ENCODE peak calls at places on chromosome 20, in seven cellular contexts. N is AG04450; M is fibroblast of the aortic adventitia; T is AG09319; E is IMR-90; F is CD8-positive, alpha-beta T cell; G is LNCaP clone FGC. D is an unnamed sample.

GRCh38 chr20:44961868-44962267 is 1.7 kb upstream of the TOMM34 start:
- DNase-seq in N (no peak), M (peak; percentile 33), T (no peak), E (peak; percentile 77), F (no peak), G (no peak), D (no peak)

GRCh38 chr20:32390999-32391398 is 32.9 kb downstream of the ASXL1 start:
- DNase-seq in N (no peak), M (no peak), T (no peak), E (peak; percentile 39), F (no peak), G (peak; percentile 25), D (no peak)

GRCh38 chr20:53215166-53215565 is 243.0 kb downstream of the TSHZ2 start:
- DNase-seq in N (no peak), M (no peak), T (no peak), E (no peak), F (no peak), G (no peak), D (no peak)

GRCh38 chr20:4171538-4172116 is 156.3 kb upstream of the RNF24 start:
- DNase-seq in N (no peak), M (peak; percentile 13), T (no peak), E (peak; percentile 21), F (no peak), G (no peak), D (no peak)

GRCh38 chr20:33915726-33916331 is 77.9 kb upstream of the RALY start:
- DNase-seq in N (no peak), M (no peak), T (no peak), E (no peak), F (peak; percentile 70), G (no peak), D (no peak)

GRCh38 chr20:62742979-62743776 is 34.5 kb downstream of the NTSR1 start:
- DNase-seq in N (no peak), M (no peak), T (no peak), E (no peak), F (no peak), G (no peak), D (no peak)

GRCh38 chr20:23022849-23023248 is 12.3 kb upstream of the SSTR4 start:
- DNase-seq in N (no peak), M (peak; percentile 62), T (no peak), E (no peak), F (no peak), G (no peak), D (no peak)

GRCh38 chr20:9071976-9072726 is 3.3 kb downstream of the PLCB4 start:
- DNase-seq in N (no peak), M (no peak), T (no peak), E (peak; percentile 43), F (no peak), G (no peak), D (no peak)

GRCh38 chr20:4521170-4521968 is 200.3 kb upstream of the PRND start:
- DNase-seq in N (no peak), M (no peak), T (no peak), E (no peak), F (no peak), G (no peak), D (no peak)

GRCh38 chr20:22686097-22686496 is 101.7 kb upstream of the FOXA2 start:
- DNase-seq in N (peak; percentile 6), M (peak; percentile 63), T (peak; percentile 18), E (peak; percentile 61), F (no peak), G (no peak), D (peak; percentile 8)

GRCh38 chr20:24698706-24699206 is 229.3 kb downstream of the SYNDIG1 start:
- DNase-seq in N (no peak), M (no peak), T (no peak), E (no peak), F (no peak), G (no peak), D (no peak)

GRCh38 chr20:7723284-7723683 is 217.0 kb downstream of the HAO1 start:
- DNase-seq in N (no peak), M (peak; percentile 93), T (no peak), E (no peak), F (no peak), G (no peak), D (no peak)

GRCh38 chr20:58251979-58252591 is 23.6 kb upstream of the ANKRD60 start:
- DNase-seq in N (peak; percentile 74), M (peak; percentile 81), T (peak; percentile 59), E (peak; percentile 96), F (no peak), G (peak; percentile 56), D (peak; percentile 59)

GRCh38 chr20:41697861-41698559 is 79.8 kb upstream of the CHD6 start:
- DNase-seq in N (no peak), M (peak; percentile 62), T (no peak), E (peak; percentile 37), F (no peak), G (no peak), D (no peak)

GRCh38 chr20:61718361-61718760 is 347.3 kb downstream of the TAF4 start:
- DNase-seq in N (no peak), M (no peak), T (no peak), E (no peak), F (no peak), G (no peak), D (no peak)

GRCh38 chr20:49699200-49699992 is 14.3 kb downstream of the B4GALT5 start:
- DNase-seq in N (no peak), M (peak; percentile 71), T (no peak), E (peak; percentile 67), F (no peak), G (no peak), D (peak; percentile 34)

GRCh38 chr20:50187403-50188051 is 3.1 kb upstream of the CEBPB start:
- DNase-seq in N (no peak), M (peak; percentile 48), T (no peak), E (peak; percentile 59), F (no peak), G (no peak), D (no peak)

GRCh38 chr20:5128886-5129285 is 2.1 kb downstream of the CDS2 start:
- DNase-seq in N (no peak), M (no peak), T (no peak), E (no peak), F (no peak), G (no peak), D (no peak)

GRCh38 chr20:52959125-52959524 is 13.0 kb upstream of the TSHZ2 start:
- DNase-seq in N (no peak), M (no peak), T (no peak), E (no peak), F (no peak), G (no peak), D (no peak)

GRCh38 chr20:49630396-49630951 is 62.5 kb upstream of the PTGIS start:
- DNase-seq in N (no peak), M (no peak), T (no peak), E (no peak), F (no peak), G (no peak), D (no peak)

GRCh38 chr20:57877131-57877784 is 167.4 kb upstream of the PMEPA1 start:
- DNase-seq in N (no peak), M (no peak), T (no peak), E (no peak), F (peak; percentile 19), G (no peak), D (no peak)

GRCh38 chr20:34083137-34083536 is 28.9 kb downstream of the EIF2S2 start:
- DNase-seq in N (peak; percentile 61), M (peak; percentile 99), T (peak; percentile 87), E (peak; percentile 86), F (no peak), G (peak; percentile 85), D (peak; percentile 84)

GRCh38 chr20:611047-611842 is 1.1 kb upstream of the TCF15 start:
- DNase-seq in N (no peak), M (no peak), T (no peak), E (no peak), F (no peak), G (no peak), D (no peak)

GRCh38 chr20:15107952-15108351 is 770.5 kb upstream of the FLRT3 start:
- DNase-seq in N (no peak), M (no peak), T (no peak), E (no peak), F (no peak), G (no peak), D (no peak)

GRCh38 chr20:15109494-15109893 is 772.1 kb upstream of the FLRT3 start:
- DNase-seq in N (no peak), M (no peak), T (no peak), E (no peak), F (no peak), G (no peak), D (no peak)

GRCh38 chr20:15111654-15112053 is 774.2 kb upstream of the FLRT3 start:
- DNase-seq in N (no peak), M (no peak), T (no peak), E (no peak), F (no peak), G (no peak), D (no peak)

DNA sequence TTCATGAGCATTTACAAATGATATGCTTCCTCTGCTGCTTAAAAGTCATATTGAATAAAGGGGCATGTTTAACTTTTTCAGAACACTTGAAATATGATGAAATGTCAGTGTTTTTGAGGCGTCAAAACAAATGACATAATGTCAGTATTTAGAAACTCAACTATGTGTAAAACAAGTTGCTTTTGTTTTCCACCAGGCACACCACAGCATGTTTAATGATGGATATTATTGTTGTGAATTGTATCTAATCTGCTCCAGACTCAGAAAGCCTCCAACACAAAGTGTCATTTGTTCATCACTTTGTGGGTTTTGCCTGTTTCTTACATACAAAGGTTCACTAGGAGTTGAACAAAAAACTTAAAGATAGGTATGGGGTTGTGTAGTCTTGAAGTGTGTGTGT is 776.0 kb upstream of the FLRT3 start:
- DNase-seq in N (no peak), M (no peak), T (no peak), E (no peak), F (no peak), G (no peak), D (no peak)
- TF ChIP-seq CTCF in N (no peak), M (no peak), T (no peak), E (no peak), F (no peak), G (no peak), D (no peak)

GRCh38 chr20:36386236-36386635 is 80.1 kb downstream of the DLGAP4 start:
- DNase-seq in N (no peak), M (no peak), T (no peak), E (no peak), F (no peak), G (no peak), D (no peak)

GRCh38 chr20:36385503-36385902 is 79.4 kb downstream of the DLGAP4 start:
- DNase-seq in N (no peak), M (no peak), T (no peak), E (no peak), F (no peak), G (no peak), D (no peak)

GRCh38 chr20:36378686-36379085 is 72.5 kb downstream of the DLGAP4 start:
- DNase-seq in N (no peak), M (no peak), T (no peak), E (no peak), F (no peak), G (no peak), D (no peak)

GRCh38 chr20:36384022-36384619 is 78.0 kb downstream of the DLGAP4 start:
- DNase-seq in N (no peak), M (peak; percentile 33), T (no peak), E (peak; percentile 24), F (no peak), G (peak; percentile 3), D (no peak)
- TF ChIP-seq CTCF in N (peak; percentile 22), M (peak; percentile 21), T (peak; percentile 13), E (peak; percentile 16), F (no peak), G (no peak), D (peak; percentile 20)

GRCh38 chr20:19828233-19828632 is 70.2 kb downstream of the RIN2 start:
- DNase-seq in N (no peak), M (no peak), T (no peak), E (peak; percentile 82), F (no peak), G (no peak), D (no peak)
- TF ChIP-seq CTCF in N (peak; percentile 46), M (peak; percentile 18), T (no peak), E (peak; percentile 45), F (no peak), G (no peak), D (peak; percentile 25)

GRCh38 chr20:47535088-47535487 is 33.4 kb downstream of the NCOA3 start:
- DNase-seq in N (no peak), M (no peak), T (no peak), E (no peak), F (no peak), G (no peak), D (no peak)
- TF ChIP-seq CTCF in N (peak; percentile 22), M (no peak), T (no peak), E (no peak), F (no peak), G (no peak), D (peak; percentile 8)

D was measured in AG09309.